ENCODE peak calls at places on chromosomes 5 and 9, in five cellular contexts. One of them, this sample, is unnamed.

GRCh38 chr5:41793156-41793770 is 77.0 kb downstream of the OXCT1 start:
- DNase-seq in A549: no peak
- DNase-seq in uterus: no peak
- DNase-seq in stomach: no peak
- DNase-seq in transverse colon: peak; percentile 8
- DNase-seq in this sample: no peak

GRCh38 chr9:38251036-38251335 is 141.5 kb upstream of the ALDH1B1 start:
- DNase-seq in A549: no peak
- DNase-seq in uterus: no peak
- DNase-seq in stomach: no peak
- DNase-seq in transverse colon: no peak
- DNase-seq in this sample: no peak

GRCh38 chr5:97501965-97502305 is 318.9 kb upstream of the RIOK2 start:
- DNase-seq in A549: no peak
- DNase-seq in uterus: no peak
- DNase-seq in stomach: no peak
- DNase-seq in transverse colon: no peak
- DNase-seq in this sample: no peak

GRCh38 chr5:50744761-50745160 is 78.3 kb downstream of the PARP8 start:
- DNase-seq in A549: no peak
- DNase-seq in uterus: no peak
- DNase-seq in stomach: no peak
- DNase-seq in transverse colon: no peak
- DNase-seq in this sample: no peak

GRCh38 chr5:172602712-172603289 is 38.3 kb upstream of the NEURL1B start:
- DNase-seq in A549: no peak
- DNase-seq in uterus: peak; percentile 67
- DNase-seq in stomach: no peak
- DNase-seq in transverse colon: no peak
- DNase-seq in this sample: no peak

GRCh38 chr9:98607787-98608186 is 100.9 kb downstream of the GABBR2 start:
- DNase-seq in A549: no peak
- DNase-seq in uterus: no peak
- DNase-seq in stomach: no peak
- DNase-seq in transverse colon: no peak
- DNase-seq in this sample: no peak

GRCh38 chr9:121688681-121689080 is 37.2 kb downstream of the DAB2IP start:
- DNase-seq in A549: no peak
- DNase-seq in uterus: no peak
- DNase-seq in stomach: no peak
- DNase-seq in transverse colon: no peak
- DNase-seq in this sample: no peak

GRCh38 chr5:33880319-33880718 is 11.5 kb downstream of the ADAMTS12 start:
- DNase-seq in A549: no peak
- DNase-seq in uterus: no peak
- DNase-seq in stomach: no peak
- DNase-seq in transverse colon: no peak
- DNase-seq in this sample: no peak

GRCh38 chr5:135874461-135874860 is 21.2 kb downstream of the IL9 start:
- DNase-seq in A549: no peak
- DNase-seq in uterus: no peak
- DNase-seq in stomach: no peak
- DNase-seq in transverse colon: no peak
- DNase-seq in this sample: no peak

GRCh38 chr9:69104830-69105527 is 69.1 kb upstream of the TJP2 start:
- DNase-seq in A549: no peak
- DNase-seq in uterus: no peak
- DNase-seq in stomach: peak; percentile 85
- DNase-seq in transverse colon: peak; percentile 90
- DNase-seq in this sample: peak; percentile 93

GRCh38 chr9:71233646-71234045 is 112.2 kb upstream of the TRPM3 start:
- DNase-seq in A549: no peak
- DNase-seq in uterus: no peak
- DNase-seq in stomach: no peak
- DNase-seq in transverse colon: no peak
- DNase-seq in this sample: no peak

GRCh38 chr9:68507098-68507795 is 33.4 kb downstream of the TMEM252 start:
- DNase-seq in A549: peak; percentile 15
- DNase-seq in uterus: peak; percentile 52
- DNase-seq in stomach: no peak
- DNase-seq in transverse colon: no peak
- DNase-seq in this sample: no peak

GRCh38 chr5:71475788-71476384 is 20.4 kb downstream of the BDP1 start:
- DNase-seq in A549: peak; percentile 64
- DNase-seq in uterus: no peak
- DNase-seq in stomach: no peak
- DNase-seq in transverse colon: no peak
- DNase-seq in this sample: no peak

GRCh38 chr9:125631391-125632085 is 75.5 kb downstream of the MAPKAP1 start:
- DNase-seq in A549: peak; percentile 43
- DNase-seq in uterus: no peak
- DNase-seq in stomach: no peak
- DNase-seq in transverse colon: peak; percentile 20
- DNase-seq in this sample: peak; percentile 23

GRCh38 chr5:31692561-31693221 is 53.8 kb downstream of the PDZD2 start:
- DNase-seq in A549: no peak
- DNase-seq in uterus: no peak
- DNase-seq in stomach: no peak
- DNase-seq in transverse colon: no peak
- DNase-seq in this sample: peak; percentile 4

GRCh38 chr5:123367739-123368138 is 55.5 kb downstream of the CEP120 start:
- DNase-seq in A549: no peak
- DNase-seq in uterus: no peak
- DNase-seq in stomach: no peak
- DNase-seq in transverse colon: no peak
- DNase-seq in this sample: no peak
- TF ChIP-seq CTCF in A549: peak; percentile 48
- TF ChIP-seq CTCF in uterus: no peak
- TF ChIP-seq CTCF in stomach: no peak
- TF ChIP-seq CTCF in transverse colon: peak; percentile 24
- TF ChIP-seq CTCF in this sample: peak; percentile 16

DNA sequence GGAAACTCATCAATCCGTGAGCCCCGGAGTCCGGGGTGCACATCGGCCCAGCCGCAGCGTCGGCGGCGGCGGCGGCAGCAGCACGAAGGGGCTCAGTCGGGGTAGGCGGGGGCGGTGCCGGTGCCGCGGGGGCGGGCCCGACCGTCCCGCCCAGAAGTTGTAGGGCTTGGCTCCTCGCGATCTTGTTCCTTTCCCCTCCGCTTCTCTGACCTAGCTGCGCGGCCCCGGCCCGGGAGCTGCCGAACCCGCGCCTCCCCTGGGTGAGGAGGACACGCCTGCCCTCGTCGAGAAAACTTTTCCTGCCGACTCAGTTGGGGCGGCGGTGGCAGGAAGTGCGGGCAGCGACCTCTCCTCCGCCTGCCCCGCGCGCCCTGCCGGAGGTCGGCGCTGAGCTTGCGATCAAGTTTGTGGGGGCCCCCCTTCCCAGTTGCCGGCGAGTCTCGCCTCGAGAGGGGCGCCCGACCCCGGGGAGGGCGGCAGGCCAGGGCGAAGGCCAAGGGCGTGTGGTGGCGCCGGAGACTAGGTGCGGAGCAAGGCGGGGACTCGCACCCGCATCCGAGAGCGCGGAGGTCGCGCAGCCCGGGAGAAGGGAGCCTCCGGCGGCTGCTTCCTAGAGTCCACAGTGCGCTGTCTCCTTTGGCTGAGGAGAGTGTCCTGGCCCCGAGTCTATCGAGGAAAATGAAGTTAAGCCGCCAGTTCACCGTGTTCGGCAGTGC is at the start of gene MAN2A1:
- DNase-seq in A549: peak; percentile 51
- DNase-seq in uterus: peak; percentile 70
- DNase-seq in stomach: peak; percentile 79
- DNase-seq in transverse colon: peak; percentile 87
- DNase-seq in this sample: peak; percentile 78
- TF ChIP-seq POLR2A in A549: no peak
- TF ChIP-seq POLR2A in uterus: no peak
- TF ChIP-seq POLR2A in stomach: no peak
- TF ChIP-seq POLR2A in transverse colon: peak; percentile 74
- TF ChIP-seq POLR2A in this sample: peak; percentile 9

GRCh38 chr9:131708613-131709002 is 31.3 kb downstream of the RAPGEF1 start:
- DNase-seq in A549: no peak
- DNase-seq in uterus: no peak
- DNase-seq in stomach: no peak
- DNase-seq in transverse colon: no peak
- DNase-seq in this sample: no peak

GRCh38 chr9:131707050-131707449 is 32.8 kb downstream of the RAPGEF1 start:
- DNase-seq in A549: no peak
- DNase-seq in uterus: no peak
- DNase-seq in stomach: no peak
- DNase-seq in transverse colon: no peak
- DNase-seq in this sample: no peak

GRCh38 chr9:131709741-131710499 is 30.0 kb downstream of the RAPGEF1 start:
- DNase-seq in A549: no peak
- DNase-seq in uterus: no peak
- DNase-seq in stomach: no peak
- DNase-seq in transverse colon: no peak
- DNase-seq in this sample: no peak

GRCh38 chr9:131706608-131706970 is 33.3 kb downstream of the RAPGEF1 start:
- DNase-seq in A549: no peak
- DNase-seq in uterus: no peak
- DNase-seq in stomach: no peak
- DNase-seq in transverse colon: peak; percentile 47
- DNase-seq in this sample: peak; percentile 71

DNA sequence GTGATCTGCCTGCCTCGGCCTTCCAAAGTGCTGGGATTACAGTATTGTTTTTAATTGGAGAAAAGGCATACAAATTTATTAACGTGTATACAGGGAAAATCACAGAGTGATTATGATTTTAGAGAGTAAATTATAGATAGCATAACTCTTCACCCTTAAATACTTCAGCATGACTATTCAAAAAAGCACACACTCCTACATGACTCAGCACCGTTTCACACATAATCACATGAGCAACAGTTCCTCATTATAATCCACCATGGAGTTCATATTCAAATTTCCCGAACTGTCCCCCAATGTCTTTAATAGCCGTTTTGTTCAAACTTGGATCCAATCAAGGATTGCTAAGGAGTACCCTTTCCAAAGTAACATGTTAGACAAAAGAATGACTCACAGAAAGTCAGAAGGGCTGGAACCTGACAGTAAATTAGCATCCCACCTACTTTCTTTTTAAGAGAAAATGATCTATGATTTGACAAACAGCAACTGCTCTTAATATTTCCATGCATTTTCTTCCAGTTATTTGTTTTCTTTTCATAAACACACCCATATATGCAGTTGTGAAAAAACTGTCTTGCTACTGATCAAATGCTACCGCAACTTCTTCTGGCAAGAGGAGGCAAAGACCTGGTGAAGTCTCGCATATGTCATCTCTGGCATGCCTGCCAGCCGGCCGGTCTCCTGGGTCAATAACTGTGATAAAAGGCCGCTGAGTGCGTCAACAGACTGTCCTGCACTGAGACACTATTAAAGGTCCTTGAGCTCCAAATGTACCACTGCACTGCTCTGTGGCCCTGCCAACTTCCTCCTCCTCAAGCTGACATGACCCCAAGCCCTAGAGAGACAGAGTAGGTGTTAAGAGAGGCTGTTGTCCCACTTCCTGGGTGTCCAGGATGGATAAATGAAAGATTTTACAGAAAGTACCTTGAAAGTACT is 31.9 kb downstream of the RAPGEF1 start:
- DNase-seq in A549: peak; percentile 51
- DNase-seq in uterus: no peak
- DNase-seq in stomach: peak; percentile 56
- DNase-seq in transverse colon: peak; percentile 60
- DNase-seq in this sample: peak; percentile 88
- H3K27ac ChIP-seq in A549: peak overlapping the region; percentile 70
- H3K27ac ChIP-seq in uterus: peak overlapping the region; percentile 77
- H3K27ac ChIP-seq in stomach: peak overlapping the region; percentile 79
- H3K27ac ChIP-seq in transverse colon: peak overlapping the region; percentile 77
- H3K27ac ChIP-seq in this sample: peak overlapping the region; percentile 84

GRCh38 chr5:127297348-127298035 is 6.9 kb downstream of the MEGF10 start:
- DNase-seq in A549: no peak
- DNase-seq in uterus: no peak
- DNase-seq in stomach: no peak
- DNase-seq in transverse colon: no peak
- DNase-seq in this sample: no peak

GRCh38 chr5:127302509-127302908 is 11.9 kb downstream of the MEGF10 start:
- DNase-seq in A549: no peak
- DNase-seq in uterus: no peak
- DNase-seq in stomach: no peak
- DNase-seq in transverse colon: no peak
- DNase-seq in this sample: no peak

GRCh38 chr5:127298036-127298429 is 7.4 kb downstream of the MEGF10 start:
- DNase-seq in A549: no peak
- DNase-seq in uterus: no peak
- DNase-seq in stomach: no peak
- DNase-seq in transverse colon: no peak
- DNase-seq in this sample: no peak

GRCh38 chr5:127298623-127299022 is 8.0 kb downstream of the MEGF10 start:
- DNase-seq in A549: no peak
- DNase-seq in uterus: no peak
- DNase-seq in stomach: no peak
- DNase-seq in transverse colon: no peak
- DNase-seq in this sample: no peak

GRCh38 chr5:127299678-127300077 is 9.1 kb downstream of the MEGF10 start:
- DNase-seq in A549: no peak
- DNase-seq in uterus: no peak
- DNase-seq in stomach: no peak
- DNase-seq in transverse colon: no peak
- DNase-seq in this sample: no peak
- TF ChIP-seq CTCF in A549: no peak
- TF ChIP-seq CTCF in uterus: no peak
- TF ChIP-seq CTCF in stomach: no peak
- TF ChIP-seq CTCF in transverse colon: no peak
- TF ChIP-seq CTCF in this sample: no peak